ENCODE peak calls at places on chromosomes 16 and 17, in five cellular contexts. S, H, V, Q and U are unnamed samples.

GRCh38 chr16:68652659-68653058 is 7.5 kb downstream of the CDH3 start:
- DNase-seq in S (no peak), H (no peak), V (no peak), Q (no peak), U (no peak)

GRCh38 chr17:76123749-76124581 is 17.1 kb downstream of the FOXJ1 start:
- DNase-seq in S (no peak), H (no peak), V (no peak), Q (no peak), U (no peak)

GRCh38 chr16:14011846-14012245 is 59.3 kb upstream of the MRTFB start:
- DNase-seq in S (no peak), H (no peak), V (peak; percentile 42), Q (peak; percentile 56), U (no peak)

GRCh38 chr17:30244853-30245385 is 9.4 kb upstream of the SLC6A4 start:
- DNase-seq in S (no peak), H (no peak), V (no peak), Q (no peak), U (no peak)

GRCh38 chr16:88966986-88967799 is 9.8 kb downstream of the CBFA2T3 start:
- DNase-seq in S (peak; percentile 38), H (no peak), V (no peak), Q (no peak), U (no peak)

GRCh38 chr16:64489449-64489848 is 632.4 kb downstream of the CDH11 start:
- DNase-seq in S (no peak), H (no peak), V (no peak), Q (no peak), U (no peak)

GRCh38 chr16:24505959-24506358 is 33.4 kb upstream of the RBBP6 start:
- DNase-seq in S (no peak), H (no peak), V (no peak), Q (no peak), U (no peak)

GRCh38 chr17:36849871-36850348 is 87.4 kb upstream of the LHX1 start:
- DNase-seq in S (no peak), H (no peak), V (no peak), Q (no peak), U (no peak)

GRCh38 chr17:8122923-8123694 is 797 bp downstream of the HES7 start:
- DNase-seq in S (peak; percentile 82), H (no peak), V (no peak), Q (peak; percentile 59), U (no peak)

GRCh38 chr17:9056566-9056965 is 35.3 kb downstream of the NTN1 start:
- DNase-seq in S (no peak), H (no peak), V (no peak), Q (peak; percentile 41), U (no peak)

GRCh38 chr16:22402191-22402590 is 27.8 kb upstream of the CDR2 start:
- DNase-seq in S (no peak), H (peak; percentile 71), V (no peak), Q (no peak), U (no peak)

DNA sequence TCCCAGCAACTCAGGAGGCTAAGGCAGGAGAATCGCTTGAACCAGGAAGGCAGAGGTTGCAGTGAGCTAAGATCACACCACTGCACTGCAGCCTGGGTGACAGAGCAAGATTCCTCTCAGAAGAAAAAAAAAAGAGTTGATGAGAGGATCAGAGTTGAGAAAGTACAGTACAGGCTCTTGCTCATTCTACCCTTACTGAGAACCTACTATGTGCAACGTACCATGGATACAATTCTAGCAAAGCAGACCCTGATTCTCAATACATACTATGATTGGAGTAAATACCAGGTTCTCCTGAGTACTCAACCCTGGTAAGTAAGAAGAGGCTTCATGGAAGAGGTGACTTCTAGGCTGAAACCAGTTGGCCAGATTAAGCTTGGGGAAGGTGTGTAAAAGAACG is 1.2 kb downstream of the RFFL start:
- DNase-seq in S (no peak), H (no peak), V (no peak), Q (no peak), U (no peak)
- H3K27ac ChIP-seq in S (no peak overlapping the region), H (peak overlapping the region; percentile 99), V (no peak overlapping the region), Q (no peak overlapping the region), U (peak overlapping the region; percentile 77)

DNA sequence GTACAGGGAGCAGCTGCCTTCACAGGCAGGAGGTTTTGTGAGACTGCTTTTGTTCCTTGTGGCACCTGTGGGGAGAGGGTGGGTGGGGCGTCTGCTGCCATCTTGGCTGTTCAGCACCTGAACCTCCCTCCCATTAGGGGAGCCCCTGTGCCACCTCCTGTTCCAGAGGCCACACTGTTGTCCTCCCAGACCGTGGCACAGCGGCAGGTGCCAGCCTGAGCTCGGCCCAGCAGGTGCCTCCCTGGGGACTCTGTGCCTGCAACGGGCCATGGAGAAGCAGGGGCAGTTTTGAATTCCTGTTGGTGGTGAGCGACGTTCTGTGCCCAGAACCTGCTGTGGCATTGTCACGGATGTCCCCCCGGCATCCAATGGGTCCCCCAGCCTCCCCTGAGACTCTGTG is 9.9 kb downstream of the LGALS3BP start:
- DNase-seq in S (no peak), H (no peak), V (no peak), Q (no peak), U (no peak)
- H3K36me3 ChIP-seq in S (no peaks in the 10 kb centered on the region), H (no peaks in the 10 kb centered on the region), V (peaks cover 30% of the 10 kb centered on the region), Q (no peaks in the 10 kb centered on the region), U (no peaks in the 10 kb centered on the region)

DNA sequence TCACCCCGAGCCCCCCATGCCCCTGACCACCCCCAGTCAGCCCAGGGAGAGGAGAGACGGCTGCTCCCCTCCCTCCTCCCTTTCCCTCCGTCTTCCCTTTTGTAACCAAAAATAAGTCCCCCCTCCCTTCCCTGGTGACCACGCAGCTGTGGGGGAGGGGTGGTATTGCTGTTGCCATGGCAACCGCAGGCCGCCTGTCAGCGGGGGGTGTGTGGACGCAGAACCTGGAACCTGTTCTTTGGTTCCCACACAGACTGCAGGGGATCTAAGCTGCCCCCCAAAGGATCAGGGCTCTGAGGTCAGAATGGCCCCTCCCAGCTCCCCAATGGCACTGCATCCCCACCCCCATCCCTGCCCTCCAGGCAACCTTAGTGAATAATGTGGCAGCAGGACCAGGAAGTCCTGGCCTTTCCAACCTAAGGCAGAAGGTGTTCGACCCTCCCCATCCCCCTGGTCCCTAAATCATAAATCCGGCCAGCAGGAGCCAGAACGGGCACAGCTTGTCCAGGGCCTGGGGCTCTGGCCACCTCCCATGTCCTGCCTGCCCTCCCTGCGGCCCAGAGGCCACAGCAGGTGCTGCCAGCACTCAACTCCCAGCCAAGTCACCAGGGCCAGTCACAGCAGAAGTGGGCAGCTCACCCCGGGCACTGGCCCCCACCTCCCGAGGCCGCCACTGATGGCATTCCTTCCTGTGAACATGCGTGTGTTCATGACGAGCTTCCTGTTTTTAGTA is 12.0 kb downstream of the CA4 start:
- DNase-seq in S (peak; percentile 81), H (no peak), V (no peak), Q (peak; percentile 74), U (no peak)
- H3K4me1 ChIP-seq in S (peaks cover 3% of the 10 kb centered on the region), H (peaks cover 7% of the 10 kb centered on the region), V (peaks cover 10% of the 10 kb centered on the region), Q (no peaks in the 10 kb centered on the region), U (peaks cover 6% of the 10 kb centered on the region)

DNA sequence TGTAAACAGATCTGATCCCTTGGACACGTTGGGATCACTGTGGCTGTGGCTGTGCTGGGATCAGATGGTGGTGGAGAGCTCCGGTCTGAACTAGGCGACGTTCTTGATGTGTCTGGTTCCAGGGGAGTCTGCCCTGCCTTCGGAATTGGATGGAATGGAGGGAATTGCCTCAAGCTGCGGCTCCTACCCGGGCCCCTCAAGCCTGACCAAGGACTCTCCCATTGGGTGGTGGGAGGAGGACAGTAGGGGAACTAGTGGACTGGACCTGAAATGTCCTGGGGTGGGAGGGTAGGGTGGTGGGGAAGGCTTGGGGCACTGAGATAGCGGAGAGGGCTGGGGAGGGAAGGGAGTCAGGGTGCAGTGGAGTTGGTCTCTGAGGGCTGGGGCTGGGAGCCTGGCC is 3.2 kb upstream of the UBALD1 start:
- DNase-seq in S (no peak), H (no peak), V (no peak), Q (no peak), U (no peak)
- H3K27ac ChIP-seq in S (no peak overlapping the region), H (peak overlapping the region; percentile 89), V (no peak overlapping the region), Q (no peak overlapping the region), U (no peak overlapping the region)

GRCh38 chr17:5003214-5003867 is 5.6 kb downstream of the KIF1C start:
- DNase-seq in S (no peak), H (no peak), V (no peak), Q (no peak), U (no peak)

GRCh38 chr17:5000237-5000639 is 2.5 kb downstream of the KIF1C start:
- DNase-seq in S (peak; percentile 76), H (no peak), V (peak; percentile 95), Q (peak; percentile 88), U (no peak)

GRCh38 chr17:4998666-4999428 is 1.1 kb downstream of the KIF1C start:
- DNase-seq in S (peak; percentile 76), H (no peak), V (peak; percentile 50), Q (no peak), U (no peak)

GRCh38 chr17:4999429-5000093 is 1.8 kb downstream of the KIF1C start:
- DNase-seq in S (no peak), H (no peak), V (no peak), Q (no peak), U (no peak)

DNA sequence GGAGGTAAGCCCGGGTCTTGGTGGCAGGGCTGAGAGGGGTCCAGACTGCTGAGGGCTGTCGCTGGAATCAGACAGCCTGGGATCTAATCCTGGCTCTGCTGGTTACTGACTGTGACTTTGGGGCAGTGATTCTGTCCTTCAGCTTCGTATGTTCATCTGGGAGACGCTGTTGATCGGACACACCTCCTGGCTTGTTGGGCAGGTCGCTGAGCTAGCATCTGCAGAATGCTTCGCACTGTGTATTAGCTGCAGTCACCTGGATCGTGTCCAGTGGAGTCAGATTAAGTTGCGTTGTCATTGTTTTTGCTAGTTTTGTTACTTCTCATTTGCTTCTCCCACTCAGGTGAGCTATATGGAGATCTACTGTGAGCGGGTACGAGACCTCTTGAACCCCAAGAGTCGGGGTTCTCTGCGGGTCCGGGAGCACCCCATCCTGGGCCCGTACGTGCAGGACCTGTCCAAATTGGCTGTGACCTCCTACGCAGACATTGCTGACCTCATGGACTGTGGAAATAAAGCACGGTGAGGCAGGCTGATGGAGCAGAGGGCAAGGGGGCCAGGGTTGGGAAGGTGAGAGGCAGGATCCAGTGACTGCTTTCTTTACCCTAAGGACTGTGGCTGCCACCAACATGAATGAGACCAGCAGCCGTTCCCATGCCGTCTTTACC is 4.5 kb downstream of the KIF1C start:
- DNase-seq in S (no peak), H (no peak), V (no peak), Q (no peak), U (no peak)
- H3K36me3 ChIP-seq in S (peaks cover 53% of the 10 kb centered on the region), H (peaks cover 43% of the 10 kb centered on the region), V (peaks cover 64% of the 10 kb centered on the region), Q (no peaks in the 10 kb centered on the region), U (peaks cover 42% of the 10 kb centered on the region)

GRCh38 chr17:83082899-83083367 is 3.5 kb downstream of the METRNL start:
- DNase-seq in S (no peak), H (no peak), V (no peak), Q (peak; percentile 70), U (no peak)
- H3K4me1 ChIP-seq in S (peaks cover 12% of the 10 kb centered on the region), H (peaks cover 35% of the 10 kb centered on the region), V (peaks cover 43% of the 10 kb centered on the region), Q (no peaks in the 10 kb centered on the region), U (peaks cover 21% of the 10 kb centered on the region)

GRCh38 chr17:21352221-21352980 is 23.8 kb upstream of the KCNJ12 start:
- DNase-seq in S (peak; percentile 32), H (no peak), V (peak; percentile 19), Q (peak; percentile 37), U (no peak)
- H3K27ac ChIP-seq in S (no peak overlapping the region), H (no peak overlapping the region), V (no peak overlapping the region), Q (no peak overlapping the region), U (no peak overlapping the region)

GRCh38 chr17:80322864-80323263 is 62.2 kb downstream of the RNF213 start:
- DNase-seq in S (no peak), H (no peak), V (no peak), Q (no peak), U (no peak)
- H3K36me3 ChIP-seq in S (peaks cover 34% of the 10 kb centered on the region), H (peaks cover 5% of the 10 kb centered on the region), V (peaks cover 77% of the 10 kb centered on the region), Q (peaks cover 6% of the 10 kb centered on the region), U (peaks cover 90% of the 10 kb centered on the region)